ENCODE peak calls at places on chromosomes 11 and 22, in nine cellular contexts. S is glutamatergic neuron; G is iris pigment epithelial cell; Q is GM23248; R is IMR-90; J is naive B cell; K is right cardiac atrium; F is mesenchymal stem cell; C is stimulated activated CD4-positive, alpha-beta T cell treated with anti-CD3 and anti-CD28 coated beads, Interleukin-1b, Interleukin-23, amount 100 ng/mL, for 48 hours. I is an unnamed sample.

GRCh38 chr11:132744771-132745170 is 787.5 kb downstream of the OPCML start:
- DNase-seq in R (peak), S (no peak), K (no peak), G (no peak), C (no peak), Q (peak), J (no peak), F (peak), I (no peak)

GRCh38 chr22:37517826-37518450 is 1.3 kb downstream of the CARD10 start:
- DNase-seq in C (no peak), S (no peak), Q (no peak), J (no peak), G (no peak), F (no peak), K (no peak), R (no peak), I (no peak)

GRCh38 chr11:114059278-114059983 is at the start of gene ZBTB16:
- DNase-seq in K (peak), C (peak), G (peak), F (peak), R (no peak), Q (peak), J (peak), S (peak), I (peak)

GRCh38 chr22:35971418-35972119 is 57.1 kb downstream of the RBFOX2 start:
- DNase-seq in F (peak), R (peak), K (no peak), C (no peak), Q (peak), J (no peak), G (peak), S (no peak), I (no peak)

GRCh38 chr11:111521132-111521531 is 6.6 kb downstream of the HOATZ start:
- DNase-seq in J (no peak), C (no peak), S (no peak), K (no peak), G (peak), F (no peak), R (peak), Q (peak), I (no peak)

GRCh38 chr22:21632237-21632895 is at the start of gene CCDC116:
- DNase-seq in R (no peak), K (peak), S (no peak), J (peak), G (no peak), C (peak), Q (no peak), F (no peak), I (no peak)

GRCh38 chr22:39178206-39179111 is 26.0 kb upstream of the CBX7 start:
- DNase-seq in G (peak), Q (peak), C (no peak), K (no peak), F (peak), J (no peak), S (no peak), R (peak), I (no peak)

GRCh38 chr22:19696504-19697276 is 17.6 kb upstream of the SEPTIN5 start:
- DNase-seq in G (no peak), K (no peak), Q (no peak), F (no peak), R (no peak), C (no peak), S (no peak), J (no peak), I (no peak)

GRCh38 chr11:13135385-13136271 is 126.5 kb downstream of the RASSF10 start:
- DNase-seq in R (peak), G (peak), S (no peak), Q (peak), C (no peak), K (no peak), J (no peak), F (peak), I (peak)

GRCh38 chr11:69343401-69344321 is 49.7 kb downstream of the MYEOV start:
- DNase-seq in K (no peak), J (no peak), S (no peak), F (no peak), C (no peak), G (no peak), Q (no peak), R (no peak), I (no peak)

GRCh38 chr22:44012172-44012571 is 11.9 kb upstream of the PARVB start:
- DNase-seq in F (no peak), Q (peak), S (no peak), R (no peak), J (no peak), C (no peak), G (no peak), K (no peak), I (no peak)

GRCh38 chr11:97224396-97224795 is 834.6 kb downstream of the JRKL start:
- DNase-seq in C (no peak), G (no peak), R (no peak), F (no peak), Q (no peak), S (no peak), J (no peak), K (no peak), I (no peak)

GRCh38 chr11:131666617-131667016 is 296.2 kb downstream of the NTM start:
- DNase-seq in F (no peak), G (no peak), J (no peak), R (peak), C (no peak), S (no peak), Q (peak), K (no peak), I (no peak)

GRCh38 chr11:17378655-17379054 is 9.8 kb downstream of the KCNJ11 start:
- DNase-seq in F (no peak), G (no peak), R (no peak), C (no peak), Q (no peak), J (no peak), S (no peak), K (no peak), I (no peak)

GRCh38 chr11:77109236-77110019 is 6.8 kb downstream of the OMP start:
- DNase-seq in C (no peak), S (peak), G (peak), Q (peak), R (peak), J (no peak), F (no peak), K (peak), I (no peak)

GRCh38 chr11:95577716-95578460 is 211.7 kb downstream of the FAM76B start:
- DNase-seq in F (peak), J (peak), Q (peak), G (peak), C (peak), K (no peak), S (no peak), R (peak), I (no peak)

GRCh38 chr11:59191899-59192298 is 20.0 kb downstream of the DTX4 start:
- DNase-seq in K (no peak), G (no peak), Q (no peak), J (no peak), F (no peak), C (no peak), S (no peak), R (no peak), I (no peak)

I was measured in midbrain.